ENCODE peak calls at places on chromosomes 5 and 9, in six cellular contexts. One of them, this sample, is unnamed.

GRCh38 chr5:140690376-140690932 is 716 bp downstream of the HARS1 start:
- DNase-seq in right lobe of liver: no peak
- DNase-seq in body of pancreas: no peak
- DNase-seq in endothelial cell of umbilical vein: no peak
- DNase-seq in IMR-90: no peak
- DNase-seq in prostate gland: no peak
- DNase-seq in this sample: no peak

GRCh38 chr5:178940569-178941360 is at the start of gene ZNF454:
- DNase-seq in right lobe of liver: peak
- DNase-seq in body of pancreas: peak
- DNase-seq in endothelial cell of umbilical vein: peak
- DNase-seq in IMR-90: peak
- DNase-seq in prostate gland: peak
- DNase-seq in this sample: no peak

GRCh38 chr9:32706004-32706749 is 70.7 kb upstream of the TAF1L start:
- DNase-seq in right lobe of liver: no peak
- DNase-seq in body of pancreas: no peak
- DNase-seq in endothelial cell of umbilical vein: no peak
- DNase-seq in IMR-90: peak
- DNase-seq in prostate gland: no peak
- DNase-seq in this sample: no peak

GRCh38 chr5:133703935-133704334 is 91.6 kb upstream of the FSTL4 start:
- DNase-seq in right lobe of liver: no peak
- DNase-seq in body of pancreas: no peak
- DNase-seq in endothelial cell of umbilical vein: no peak
- DNase-seq in IMR-90: no peak
- DNase-seq in prostate gland: no peak
- DNase-seq in this sample: no peak

GRCh38 chr9:132637351-132637750 is 32.4 kb downstream of the DDX31 start:
- DNase-seq in right lobe of liver: no peak
- DNase-seq in body of pancreas: peak
- DNase-seq in endothelial cell of umbilical vein: no peak
- DNase-seq in IMR-90: no peak
- DNase-seq in prostate gland: peak
- DNase-seq in this sample: no peak

GRCh38 chr9:129561594-129562281 is 59.2 kb downstream of the C9orf50 start:
- DNase-seq in right lobe of liver: peak
- DNase-seq in body of pancreas: no peak
- DNase-seq in endothelial cell of umbilical vein: no peak
- DNase-seq in IMR-90: peak
- DNase-seq in prostate gland: peak
- DNase-seq in this sample: no peak

GRCh38 chr5:140018920-140019644 is 24.0 kb downstream of the NRG2 start:
- DNase-seq in right lobe of liver: no peak
- DNase-seq in body of pancreas: peak
- DNase-seq in endothelial cell of umbilical vein: no peak
- DNase-seq in IMR-90: no peak
- DNase-seq in prostate gland: no peak
- DNase-seq in this sample: no peak

GRCh38 chr9:105452185-105452584 is 4.4 kb downstream of the FSD1L start:
- DNase-seq in right lobe of liver: no peak
- DNase-seq in body of pancreas: no peak
- DNase-seq in endothelial cell of umbilical vein: no peak
- DNase-seq in IMR-90: no peak
- DNase-seq in prostate gland: no peak
- DNase-seq in this sample: no peak

GRCh38 chr9:37902131-37902530 is 1.8 kb downstream of the SLC25A51 start:
- DNase-seq in right lobe of liver: no peak
- DNase-seq in body of pancreas: no peak
- DNase-seq in endothelial cell of umbilical vein: no peak
- DNase-seq in IMR-90: no peak
- DNase-seq in prostate gland: no peak
- DNase-seq in this sample: no peak

GRCh38 chr5:170639221-170639925 is 135.6 kb downstream of the KCNIP1 start:
- DNase-seq in right lobe of liver: no peak
- DNase-seq in body of pancreas: no peak
- DNase-seq in endothelial cell of umbilical vein: no peak
- DNase-seq in IMR-90: no peak
- DNase-seq in prostate gland: no peak
- DNase-seq in this sample: no peak

GRCh38 chr9:134834217-134834956 is 46.2 kb upstream of the FCN2 start:
- DNase-seq in right lobe of liver: no peak
- DNase-seq in body of pancreas: no peak
- DNase-seq in endothelial cell of umbilical vein: no peak
- DNase-seq in IMR-90: no peak
- DNase-seq in prostate gland: no peak
- DNase-seq in this sample: no peak

GRCh38 chr9:27586200-27586599 is 12.9 kb upstream of the C9orf72 start:
- DNase-seq in right lobe of liver: no peak
- DNase-seq in body of pancreas: no peak
- DNase-seq in endothelial cell of umbilical vein: no peak
- DNase-seq in IMR-90: no peak
- DNase-seq in prostate gland: no peak
- DNase-seq in this sample: no peak

GRCh38 chr5:11595045-11595444 is 309.2 kb downstream of the CTNND2 start:
- DNase-seq in right lobe of liver: no peak
- DNase-seq in body of pancreas: no peak
- DNase-seq in endothelial cell of umbilical vein: no peak
- DNase-seq in IMR-90: no peak
- DNase-seq in prostate gland: no peak
- DNase-seq in this sample: no peak

GRCh38 chr9:14958989-14959388 is 48.8 kb upstream of the FREM1 start:
- DNase-seq in right lobe of liver: no peak
- DNase-seq in body of pancreas: no peak
- DNase-seq in endothelial cell of umbilical vein: no peak
- DNase-seq in IMR-90: no peak
- DNase-seq in prostate gland: no peak
- DNase-seq in this sample: no peak

GRCh38 chr9:89038354-89039091 is 47.3 kb downstream of the S1PR3 start:
- DNase-seq in right lobe of liver: no peak
- DNase-seq in body of pancreas: no peak
- DNase-seq in endothelial cell of umbilical vein: no peak
- DNase-seq in IMR-90: peak
- DNase-seq in prostate gland: no peak
- DNase-seq in this sample: peak

GRCh38 chr5:131740477-131740876 is 56.3 kb downstream of the FNIP1 start:
- DNase-seq in right lobe of liver: no peak
- DNase-seq in body of pancreas: no peak
- DNase-seq in endothelial cell of umbilical vein: no peak
- DNase-seq in IMR-90: no peak
- DNase-seq in prostate gland: no peak
- DNase-seq in this sample: no peak

GRCh38 chr9:127780126-127780885 is 1.8 kb upstream of the SH2D3C start:
- DNase-seq in right lobe of liver: no peak
- DNase-seq in body of pancreas: no peak
- DNase-seq in endothelial cell of umbilical vein: no peak
- DNase-seq in IMR-90: no peak
- DNase-seq in prostate gland: no peak
- DNase-seq in this sample: no peak

GRCh38 chr5:90967443-90967842 is 408.8 kb downstream of the ADGRV1 start:
- DNase-seq in right lobe of liver: no peak
- DNase-seq in body of pancreas: no peak
- DNase-seq in endothelial cell of umbilical vein: peak
- DNase-seq in IMR-90: no peak
- DNase-seq in prostate gland: no peak
- DNase-seq in this sample: no peak

GRCh38 chr5:90967851-90968250 is 409.3 kb downstream of the ADGRV1 start:
- DNase-seq in right lobe of liver: no peak
- DNase-seq in body of pancreas: no peak
- DNase-seq in endothelial cell of umbilical vein: peak
- DNase-seq in IMR-90: no peak
- DNase-seq in prostate gland: no peak
- DNase-seq in this sample: no peak

GRCh38 chr5:90962481-90962880 is 403.9 kb downstream of the ADGRV1 start:
- DNase-seq in right lobe of liver: no peak
- DNase-seq in body of pancreas: no peak
- DNase-seq in endothelial cell of umbilical vein: peak
- DNase-seq in IMR-90: no peak
- DNase-seq in prostate gland: no peak
- DNase-seq in this sample: no peak

GRCh38 chr5:90965110-90965676 is 406.6 kb downstream of the ADGRV1 start:
- DNase-seq in right lobe of liver: no peak
- DNase-seq in body of pancreas: no peak
- DNase-seq in endothelial cell of umbilical vein: peak
- DNase-seq in IMR-90: no peak
- DNase-seq in prostate gland: no peak
- DNase-seq in this sample: no peak

DNA sequence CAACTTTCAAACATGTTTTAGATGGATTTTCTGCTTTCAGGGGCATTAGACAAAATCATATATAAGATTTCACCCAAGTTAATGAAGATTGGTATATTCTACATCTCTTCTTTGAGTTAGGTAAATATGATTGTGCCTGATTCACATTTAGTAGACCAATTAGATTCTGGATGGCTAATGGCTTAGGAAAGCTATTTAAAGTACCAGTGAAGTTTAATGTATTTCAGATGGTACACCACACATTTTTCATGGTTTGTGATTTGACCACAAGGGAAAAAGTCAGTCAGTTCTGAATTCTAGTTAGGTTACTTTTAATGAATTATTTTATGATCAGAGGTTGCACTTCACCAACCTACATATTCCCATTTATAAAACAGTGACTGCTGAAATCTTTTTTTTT is 409.7 kb downstream of the ADGRV1 start:
- DNase-seq in right lobe of liver: no peak
- DNase-seq in body of pancreas: no peak
- DNase-seq in endothelial cell of umbilical vein: no peak
- DNase-seq in IMR-90: no peak
- DNase-seq in prostate gland: no peak
- DNase-seq in this sample: no peak
- TF ChIP-seq POLR2A in right lobe of liver: no peak
- TF ChIP-seq POLR2A in body of pancreas: no peak
- TF ChIP-seq POLR2A in endothelial cell of umbilical vein: no peak
- TF ChIP-seq POLR2A in IMR-90: no peak
- TF ChIP-seq POLR2A in prostate gland: no peak
- TF ChIP-seq POLR2A in this sample: no peak

GRCh38 chr5:43312699-43313034 is 545 bp downstream of the HMGCS1 start:
- DNase-seq in right lobe of liver: no peak
- DNase-seq in body of pancreas: no peak
- DNase-seq in endothelial cell of umbilical vein: no peak
- DNase-seq in IMR-90: no peak
- DNase-seq in prostate gland: no peak
- DNase-seq in this sample: peak

GRCh38 chr5:43309657-43310056 is 3.6 kb downstream of the HMGCS1 start:
- DNase-seq in right lobe of liver: no peak
- DNase-seq in body of pancreas: no peak
- DNase-seq in endothelial cell of umbilical vein: no peak
- DNase-seq in IMR-90: peak
- DNase-seq in prostate gland: peak
- DNase-seq in this sample: no peak

GRCh38 chr5:43313854-43314457 is 744 bp upstream of the HMGCS1 start:
- DNase-seq in right lobe of liver: no peak
- DNase-seq in body of pancreas: peak
- DNase-seq in endothelial cell of umbilical vein: no peak
- DNase-seq in IMR-90: no peak
- DNase-seq in prostate gland: peak
- DNase-seq in this sample: peak

GRCh38 chr5:43313035-43313853 is at the start of gene HMGCS1:
- DNase-seq in right lobe of liver: peak
- DNase-seq in body of pancreas: peak
- DNase-seq in endothelial cell of umbilical vein: peak
- DNase-seq in IMR-90: peak
- DNase-seq in prostate gland: peak
- DNase-seq in this sample: peak

GRCh38 chr5:43312076-43312620 is 1.1 kb downstream of the HMGCS1 start:
- DNase-seq in right lobe of liver: no peak
- DNase-seq in body of pancreas: no peak
- DNase-seq in endothelial cell of umbilical vein: no peak
- DNase-seq in IMR-90: no peak
- DNase-seq in prostate gland: no peak
- DNase-seq in this sample: no peak
- TF ChIP-seq POLR2A in right lobe of liver: no peak
- TF ChIP-seq POLR2A in body of pancreas: no peak
- TF ChIP-seq POLR2A in endothelial cell of umbilical vein: no peak
- TF ChIP-seq POLR2A in IMR-90: no peak
- TF ChIP-seq POLR2A in prostate gland: no peak
- TF ChIP-seq POLR2A in this sample: no peak

GRCh38 chr9:109313351-109313750 is 7.5 kb downstream of the EPB41L4B start:
- DNase-seq in right lobe of liver: peak
- DNase-seq in body of pancreas: no peak
- DNase-seq in endothelial cell of umbilical vein: no peak
- DNase-seq in IMR-90: no peak
- DNase-seq in prostate gland: no peak
- DNase-seq in this sample: no peak
- TF ChIP-seq POLR2A in right lobe of liver: no peak
- TF ChIP-seq POLR2A in body of pancreas: no peak
- TF ChIP-seq POLR2A in endothelial cell of umbilical vein: no peak
- TF ChIP-seq POLR2A in IMR-90: no peak
- TF ChIP-seq POLR2A in prostate gland: no peak
- TF ChIP-seq POLR2A in this sample: no peak

DNA sequence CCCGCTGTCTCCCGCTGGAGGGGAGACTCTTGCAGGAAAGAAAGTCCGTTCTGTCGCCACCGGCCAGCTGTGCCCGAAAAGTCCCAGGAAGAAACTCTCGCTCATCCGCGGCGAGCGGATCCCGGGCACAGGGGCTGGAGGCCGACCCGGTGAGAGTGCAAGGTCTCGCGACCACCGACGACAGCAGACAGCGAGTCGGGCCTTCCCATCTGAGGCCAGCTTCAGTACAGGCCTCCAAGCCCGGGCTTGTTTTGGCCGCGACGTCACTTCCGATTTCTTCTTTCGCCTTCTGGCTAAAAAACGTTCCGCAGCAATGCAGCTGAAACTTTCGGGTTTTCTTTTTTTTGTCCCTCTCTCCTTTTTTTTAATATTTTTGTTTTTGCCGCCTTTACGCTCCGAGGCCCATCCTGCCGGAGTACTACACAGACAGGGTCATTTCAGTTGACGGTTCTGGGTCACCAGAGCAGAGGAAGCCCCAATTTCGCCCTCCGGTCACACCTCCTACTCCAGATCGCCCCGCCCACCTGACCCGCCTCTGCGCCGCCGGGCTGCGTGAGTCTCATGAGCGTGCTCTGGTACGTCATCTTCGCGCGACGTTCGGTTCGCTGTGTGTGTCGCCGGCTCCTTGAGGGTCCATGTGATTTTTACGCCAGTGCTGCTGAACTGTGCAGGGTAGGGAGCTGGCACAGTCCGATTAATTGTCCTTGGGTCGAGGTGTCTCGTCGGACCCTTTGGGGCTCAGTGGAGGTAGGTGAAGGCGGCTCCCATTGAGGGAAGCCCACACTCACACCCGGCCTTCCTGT is at the start of the genes ANKRA2 and UTP15:
- DNase-seq in right lobe of liver: peak
- DNase-seq in body of pancreas: peak
- DNase-seq in endothelial cell of umbilical vein: peak
- DNase-seq in IMR-90: peak
- DNase-seq in prostate gland: peak
- DNase-seq in this sample: peak
- TF ChIP-seq POLR2A in right lobe of liver: peak
- TF ChIP-seq POLR2A in body of pancreas: peak
- TF ChIP-seq POLR2A in endothelial cell of umbilical vein: peak
- TF ChIP-seq POLR2A in IMR-90: peak
- TF ChIP-seq POLR2A in prostate gland: peak
- TF ChIP-seq POLR2A in this sample: peak

This sample was measured in H54.